ENCODE peak calls at places on chromosomes 11 and 22, in four cellular contexts. Z is GM12878, B is K562, K is HepG2. X is an unnamed sample.

GRCh38 chr11:42179211-42179610 is 719.8 kb upstream of the LRRC4C start:
- DNase-seq in K (no peak), Z (no peak), B (no peak), X (no peak)

GRCh38 chr11:108672113-108672512 is 7.2 kb downstream of the DDX10 start:
- DNase-seq in K (no peak), Z (no peak), B (no peak), X (no peak)

GRCh38 chr11:12122083-12122482 is 11.7 kb downstream of the MICAL2 start:
- DNase-seq in B (peak), Z (no peak), K (peak), X (peak)

GRCh38 chr22:48925450-48925849 is 902.2 kb downstream of the BRD1 start:
- DNase-seq in Z (no peak), K (no peak), B (no peak), X (no peak)

GRCh38 chr22:46411347-46411746 is 75.8 kb downstream of the TRMU start:
- DNase-seq in B (no peak), K (no peak), Z (no peak), X (no peak)

GRCh38 chr11:78138281-78138680 is 1.1 kb downstream of the ALG8 start:
- DNase-seq in K (no peak), Z (no peak), B (no peak), X (no peak)

GRCh38 chr11:27392715-27393114 is 29.7 kb upstream of the CCDC34 start:
- DNase-seq in K (peak), B (peak), Z (no peak), X (no peak)

GRCh38 chr22:44881246-44881600 is 128.6 kb downstream of the PHF21B start:
- DNase-seq in Z (no peak), K (no peak), B (no peak), X (no peak)

GRCh38 chr11:96112192-96113099 is 188.5 kb upstream of the MTMR2 start:
- DNase-seq in Z (peak), B (no peak), K (no peak), X (no peak)

GRCh38 chr11:67504023-67504949 is 877 bp downstream of the PITPNM1 start:
- DNase-seq in K (no peak), Z (no peak), B (peak), X (no peak)

GRCh38 chr11:28621648-28622215 is 513.5 kb downstream of the METTL15 start:
- DNase-seq in B (no peak), Z (no peak), K (no peak), X (no peak)

DNA sequence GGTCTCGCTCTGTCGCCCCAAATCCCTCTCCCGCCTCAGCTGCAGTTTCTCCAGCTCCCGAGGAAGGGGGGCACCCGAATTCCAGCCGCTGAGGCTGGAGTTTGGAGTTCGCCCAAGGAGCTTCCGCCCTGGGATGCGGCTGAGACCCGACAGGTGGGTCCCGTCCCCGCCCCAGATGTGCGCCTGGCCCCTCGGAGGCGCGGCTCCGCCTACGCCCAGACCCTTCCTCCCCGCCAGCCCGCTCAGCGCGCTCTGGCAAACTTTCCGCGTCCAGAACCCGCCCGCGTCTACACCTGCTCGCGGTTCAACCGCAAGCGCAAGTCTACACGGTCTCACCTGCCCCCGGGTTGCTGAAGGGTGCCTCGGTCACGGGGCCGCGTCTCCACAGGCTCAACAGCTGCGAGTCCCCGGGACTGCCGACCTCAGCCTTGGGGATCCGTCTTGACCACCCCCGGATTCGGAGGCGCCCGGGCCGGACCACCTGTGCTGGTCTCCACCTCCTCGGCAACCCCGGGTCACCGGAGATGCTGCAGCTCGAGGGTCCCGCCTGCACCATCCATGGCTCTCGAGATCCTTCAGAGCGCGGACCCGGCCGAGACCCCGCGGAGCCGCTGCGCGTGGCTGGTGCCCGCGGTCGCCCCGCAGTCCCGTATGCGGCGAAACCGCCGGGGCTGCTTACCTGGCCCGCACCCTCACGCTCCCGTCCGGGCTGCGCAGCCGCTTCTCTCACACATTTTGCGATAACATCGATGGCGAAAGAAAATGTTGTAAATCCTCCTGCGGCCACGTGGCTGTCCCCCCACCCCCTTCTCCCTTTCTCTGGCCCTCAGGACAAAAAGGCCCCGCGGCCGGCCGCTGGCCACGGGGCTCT is 63.6 kb downstream of the NFAM1 start:
- DNase-seq in Z (no peak), K (no peak), B (peak), X (peak)
- TF ChIP-seq CBFB in Z (no peak), K (no peak), B (no peak), X (no peak)

DNA sequence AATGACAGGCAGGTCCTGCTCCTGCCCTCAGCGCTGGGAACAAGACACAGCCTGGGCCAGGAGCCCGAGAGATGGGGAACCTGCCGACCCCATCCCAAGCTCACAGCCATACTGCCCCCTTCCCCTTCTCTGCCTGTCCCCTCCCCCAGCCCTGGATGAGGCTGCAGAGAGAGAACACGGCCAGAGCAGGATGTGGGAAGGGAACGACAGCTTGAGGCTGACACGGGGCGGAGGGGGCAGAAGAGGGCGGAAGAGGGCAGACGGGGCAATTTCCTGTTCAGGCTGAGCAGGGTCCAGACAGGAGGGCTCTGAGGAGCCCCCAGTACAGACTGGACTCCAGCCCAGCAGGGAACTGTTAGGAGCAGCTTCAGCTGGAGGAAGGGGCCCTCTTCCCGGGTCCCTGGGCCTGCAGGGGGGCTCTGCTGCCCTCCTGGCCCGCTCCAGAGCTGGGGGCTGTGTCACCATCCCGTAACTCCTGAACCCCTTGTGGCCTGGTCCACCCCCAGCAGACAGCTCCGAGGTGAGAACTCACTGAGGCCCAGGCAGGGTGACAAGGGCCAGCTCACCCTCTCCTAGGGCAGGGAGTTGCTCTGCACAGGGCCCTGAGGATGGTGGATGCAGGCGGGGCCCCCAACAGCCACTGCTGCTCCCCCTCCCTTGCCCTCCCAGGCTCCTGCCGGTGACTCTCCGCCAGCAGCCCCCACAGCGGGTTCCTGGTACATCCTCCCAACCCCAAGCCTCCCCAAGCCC is 5.7 kb downstream of the CTSD start:
- DNase-seq in K (no peak), B (no peak), Z (no peak), X (no peak)
- TF ChIP-seq CBFB in K (no peak), B (no peak), Z (no peak), X (no peak)

DNA sequence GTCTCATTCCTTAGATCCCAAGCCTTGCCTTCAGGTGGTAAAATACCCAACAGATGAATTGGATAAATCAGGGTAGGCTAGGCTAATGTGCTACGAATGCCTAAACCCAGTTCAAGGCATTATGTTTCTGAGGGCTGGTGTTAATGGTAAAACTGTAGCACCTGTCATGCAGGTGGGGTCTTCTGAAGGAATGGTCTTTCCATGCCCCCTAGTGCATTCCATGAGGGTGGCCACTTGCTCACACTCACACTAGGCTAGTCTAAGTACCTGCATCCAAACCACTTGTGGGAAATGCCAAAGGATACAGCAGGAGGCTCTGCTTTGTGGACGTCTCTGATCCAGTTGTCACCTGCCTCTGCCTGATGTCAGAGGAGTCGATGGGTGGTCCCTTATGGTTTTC is 24.2 kb upstream of the UCP3 start:
- DNase-seq in K (no peak), B (no peak), Z (no peak), X (no peak)
- TF ChIP-seq CBFB in K (no peak), B (no peak), Z (no peak), X (no peak)

GRCh38 chr11:65442952-65443351 is 20.4 kb downstream of the NEAT1 start:
- DNase-seq in B (no peak), K (no peak), Z (no peak), X (no peak)
- TF ChIP-seq CBFB in B (no peak), K (no peak), Z (no peak), X (no peak)

GRCh38 chr11:121687961-121688566 is 235.3 kb upstream of the SORL1-AS1 start:
- DNase-seq in Z (no peak), K (no peak), B (no peak), X (peak)
- TF ChIP-seq CBFB in Z (no peak), K (no peak), B (no peak), X (no peak)

GRCh38 chr11:1830500-1831223 is 4.1 kb upstream of the SYT8 start:
- DNase-seq in Z (no peak), K (peak), B (no peak), X (no peak)
- TF ChIP-seq CBFB in Z (no peak), K (no peak), B (no peak), X (no peak)